ENCODE peak calls at places on chromosome 2, in five cellular contexts. K is neuronal stem cell, J is H1, P is H9, D is IMR-90. S is an unnamed sample.

GRCh38 chr2:60172801-60173200 is 380.7 kb downstream of the BCL11A start:
- DNase-seq in K (no peak), J (no peak), P (no peak), D (no peak), S (no peak)

GRCh38 chr2:235856820-235857185 is 311.4 kb downstream of the GBX2 start:
- DNase-seq in K (no peak), J (no peak), P (no peak), D (no peak), S (no peak)

GRCh38 chr2:88831792-88832248 is 140.3 kb downstream of the RPIA start:
- DNase-seq in K (peak; percentile 60), J (peak; percentile 91), P (no peak), D (peak; percentile 16), S (no peak)

GRCh38 chr2:101728865-101729264 is 31.4 kb downstream of the MAP4K4 start:
- DNase-seq in K (no peak), J (no peak), P (no peak), D (no peak), S (no peak)

GRCh38 chr2:67448648-67449047 is 51.5 kb downstream of the ETAA1 start:
- DNase-seq in K (no peak), J (no peak), P (no peak), D (no peak), S (no peak)

GRCh38 chr2:164764996-164765395 is 76.6 kb downstream of the COBLL1 start:
- DNase-seq in K (no peak), J (no peak), P (no peak), D (peak; percentile 15), S (peak; percentile 10)

GRCh38 chr2:110980613-110981062 is 140.1 kb upstream of the BCL2L11 start:
- DNase-seq in K (no peak), J (no peak), P (peak; percentile 35), D (no peak), S (no peak)

GRCh38 chr2:11292464-11293255 is 51.8 kb downstream of the ROCK2 start:
- DNase-seq in K (no peak), J (no peak), P (no peak), D (peak; percentile 23), S (peak; percentile 53)

GRCh38 chr2:199259671-199260070 is 198.1 kb downstream of the SATB2 start:
- DNase-seq in K (no peak), J (no peak), P (no peak), D (peak; percentile 33), S (no peak)

GRCh38 chr2:233265899-233266431 is 14.5 kb downstream of the ATG16L1 start:
- DNase-seq in K (no peak), J (no peak), P (no peak), D (no peak), S (no peak)

GRCh38 chr2:140061240-140061639 is 1281.0 kb upstream of the NXPH2 start:
- DNase-seq in K (no peak), J (no peak), P (no peak), D (no peak), S (no peak)

GRCh38 chr2:237895544-237896506 is 36.4 kb downstream of the RAMP1 start:
- DNase-seq in K (no peak), J (no peak), P (no peak), D (no peak), S (no peak)

GRCh38 chr2:31256611-31257382 is 22.8 kb downstream of the EHD3 start:
- DNase-seq in K (no peak), J (no peak), P (no peak), D (no peak), S (no peak)

GRCh38 chr2:23524261-23524706 is 139.3 kb downstream of the KLHL29 start:
- DNase-seq in K (no peak), J (no peak), P (no peak), D (peak; percentile 62), S (peak; percentile 20)

GRCh38 chr2:144357623-144358400 is 162.1 kb downstream of the ZEB2 start:
- DNase-seq in K (no peak), J (no peak), P (no peak), D (peak; percentile 99), S (peak; percentile 99)

GRCh38 chr2:134282638-134283400 is 28.9 kb downstream of the MGAT5 start:
- DNase-seq in K (no peak), J (no peak), P (no peak), D (no peak), S (peak; percentile 37)

DNA sequence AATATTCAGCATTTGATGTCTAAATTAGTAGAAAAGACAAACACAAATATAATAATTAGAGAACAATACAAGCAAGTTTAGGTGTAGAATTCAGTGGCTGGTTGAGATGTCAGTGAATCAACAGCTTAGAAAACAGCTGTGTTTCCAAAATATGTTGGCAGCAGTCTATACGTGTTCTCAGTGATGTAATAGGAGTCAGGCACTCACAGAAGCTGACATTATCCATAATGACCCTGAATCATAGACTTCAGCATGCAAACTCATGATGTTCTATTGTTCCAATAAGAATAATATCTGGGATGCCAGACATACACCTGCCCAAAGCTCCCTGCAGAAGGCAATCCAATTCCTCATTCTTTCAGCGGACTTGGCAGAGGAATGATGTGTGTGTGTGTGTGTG is 164.7 kb downstream of the SLC8A1 start:
- DNase-seq in K (no peak), J (no peak), P (no peak), D (peak; percentile 65), S (no peak)
- H3K18ac ChIP-seq in K (no peak overlapping the region), J (no peak overlapping the region), P (no peak overlapping the region), D (no peak overlapping the region), S (no peak overlapping the region)

GRCh38 chr2:95025406-95026319 is at the start of gene MAL:
- DNase-seq in K (peak; percentile 27), J (peak; percentile 75), P (peak; percentile 68), D (no peak), S (no peak)

GRCh38 chr2:95022309-95023221 is 2.9 kb upstream of the MAL start:
- DNase-seq in K (peak; percentile 61), J (peak; percentile 94), P (peak; percentile 75), D (peak; percentile 54), S (no peak)

GRCh38 chr2:95024960-95025405 is 525 bp upstream of the MAL start:
- DNase-seq in K (no peak), J (no peak), P (no peak), D (no peak), S (no peak)

GRCh38 chr2:95023222-95023597 is 2.3 kb upstream of the MAL start:
- DNase-seq in K (no peak), J (no peak), P (no peak), D (no peak), S (no peak)

GRCh38 chr2:95024306-95024880 is 1.1 kb upstream of the MAL start:
- DNase-seq in K (no peak), J (no peak), P (no peak), D (no peak), S (no peak)
- H3K27ac ChIP-seq in K (no peak overlapping the region), J (no peak overlapping the region), P (no peak overlapping the region), D (no peak overlapping the region), S (no peak overlapping the region)

GRCh38 chr2:172554352-172555271 is 1.3 kb upstream of the PDK1 start:
- DNase-seq in K (no peak), J (no peak), P (no peak), D (no peak), S (no peak)

GRCh38 chr2:172549131-172549530 is 6.8 kb upstream of the PDK1 start:
- DNase-seq in K (no peak), J (no peak), P (no peak), D (no peak), S (no peak)

GRCh38 chr2:172551266-172551665 is 4.6 kb upstream of the PDK1 start:
- DNase-seq in K (no peak), J (no peak), P (no peak), D (peak; percentile 41), S (no peak)

GRCh38 chr2:172552547-172553291 is 3.2 kb upstream of the PDK1 start:
- DNase-seq in K (no peak), J (no peak), P (no peak), D (peak; percentile 96), S (peak; percentile 80)

GRCh38 chr2:172550419-172550818 is 5.5 kb upstream of the PDK1 start:
- DNase-seq in K (no peak), J (no peak), P (no peak), D (no peak), S (no peak)
- H2BK120ac ChIP-seq in K (no peak overlapping the region), J (peak overlapping the region; percentile 7), P (no peak overlapping the region), D (peak overlapping the region; percentile 51), S (no peak overlapping the region)

DNA sequence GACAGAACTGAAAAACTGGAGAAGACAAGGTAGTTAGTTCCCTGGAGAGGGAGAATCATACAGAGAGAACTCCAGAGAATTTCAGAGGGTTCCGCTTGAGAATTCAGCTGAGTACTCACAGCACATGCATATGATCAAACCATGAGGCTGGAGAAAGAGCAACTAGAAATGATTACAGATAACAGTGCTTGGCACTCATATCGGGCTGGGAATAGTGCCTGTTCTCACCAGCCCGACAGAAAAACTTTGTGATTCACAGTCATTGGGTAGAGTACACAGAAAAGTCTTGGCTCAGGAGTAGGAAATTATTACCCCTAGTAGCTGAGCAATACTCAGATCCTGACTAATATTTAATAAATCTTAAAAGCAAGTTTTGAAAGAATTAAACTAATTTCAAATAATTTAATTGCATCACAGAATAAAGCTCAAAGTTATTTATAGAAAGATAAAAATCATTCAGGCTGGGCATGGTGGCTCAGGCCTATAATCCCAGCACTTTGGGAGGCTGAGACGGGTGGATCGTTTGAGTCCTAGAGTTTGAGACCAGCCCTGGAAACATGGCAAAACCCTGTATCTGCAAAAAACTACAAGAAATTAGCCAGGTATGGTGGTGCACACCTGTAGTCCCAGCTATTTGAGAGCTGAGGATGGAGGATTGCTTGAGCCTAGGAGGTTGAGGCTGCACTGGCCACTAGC is 6.9 kb downstream of the WDPCP start:
- DNase-seq in K (no peak), J (no peak), P (no peak), D (peak; percentile 42), S (no peak)
- H3K18ac ChIP-seq in K (no peak overlapping the region), J (no peak overlapping the region), P (no peak overlapping the region), D (no peak overlapping the region), S (no peak overlapping the region)

DNA sequence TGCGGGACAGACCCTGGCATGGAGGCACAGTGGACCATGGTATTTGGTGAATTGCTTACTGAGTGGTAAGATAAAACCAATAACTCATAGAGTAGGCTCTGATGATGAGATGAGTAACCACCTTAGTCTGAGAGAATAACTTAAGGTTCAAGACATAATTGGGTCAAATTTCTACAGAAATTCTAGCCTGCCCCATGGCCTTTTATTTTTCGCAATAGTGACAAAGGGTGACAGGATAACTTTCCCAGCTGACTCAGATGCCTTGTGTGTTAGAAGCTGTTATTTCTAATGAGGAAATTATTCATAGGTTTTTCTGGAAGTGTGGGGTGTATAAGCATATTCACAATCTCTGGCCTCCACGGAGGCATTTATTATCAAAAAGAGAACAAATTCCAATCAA is 158.9 kb downstream of the NUP35 start:
- DNase-seq in K (no peak), J (no peak), P (no peak), D (no peak), S (peak; percentile 1)
- H3K27ac ChIP-seq in K (no peak overlapping the region), J (no peak overlapping the region), P (no peak overlapping the region), D (no peak overlapping the region), S (no peak overlapping the region)

S was measured in mesenchymal stem cell.